ENCODE peak calls at places on chromosomes 2 and 18, in four cellular contexts. K is kidney epithelial cell, H is fibroblast of the aortic adventitia, O is HCT116. I is an unnamed sample.

GRCh38 chr2:214830794-214831346 is 21.4 kb upstream of the BARD1 start:
- DNase-seq in O (no peak), K (no peak), H (peak), I (no peak)

GRCh38 chr2:108587621-108588020 is 53.4 kb downstream of the LIMS1 start:
- DNase-seq in H (peak), K (no peak), O (no peak), I (no peak)

GRCh38 chr2:173574304-173574703 is 219.6 kb downstream of the CDCA7 start:
- DNase-seq in O (no peak), K (no peak), H (no peak), I (no peak)

GRCh38 chr2:11822746-11823411 is 76.4 kb downstream of the LPIN1 start:
- DNase-seq in H (no peak), K (no peak), O (no peak), I (no peak)

GRCh38 chr2:16109821-16110310 is 169.5 kb downstream of the MYCN start:
- DNase-seq in O (no peak), H (no peak), K (no peak), I (no peak)

GRCh38 chr2:28447943-28448737 is 47.7 kb upstream of the PLB1 start:
- DNase-seq in K (no peak), O (no peak), H (peak), I (no peak)

GRCh38 chr2:160319700-160320099 is 119.6 kb upstream of the ITGB6 start:
- DNase-seq in O (no peak), K (no peak), H (no peak), I (no peak)

GRCh38 chr2:195021704-195022513 is 635.1 kb upstream of the SLC39A10 start:
- DNase-seq in O (no peak), K (no peak), H (peak), I (no peak)

GRCh38 chr2:159202568-159203071 is 83.9 kb downstream of the WDSUB1 start:
- DNase-seq in K (peak), H (peak), O (no peak), I (no peak)

GRCh38 chr2:67576991-67577390 is 179.9 kb downstream of the ETAA1 start:
- DNase-seq in O (no peak), H (no peak), K (no peak), I (no peak)

GRCh38 chr18:63617049-63617995 is 26.7 kb downstream of the SERPINB4 start:
- DNase-seq in O (no peak), K (no peak), H (peak), I (no peak)

GRCh38 chr2:54523336-54523959 is 67.3 kb downstream of the SPTBN1 start:
- DNase-seq in K (no peak), O (no peak), H (no peak), I (no peak)

GRCh38 chr18:25229080-25229479 is 122.9 kb downstream of the ZNF521 start:
- DNase-seq in O (no peak), H (peak), K (no peak), I (no peak)

GRCh38 chr2:39301352-39301751 is 57.6 kb upstream of the CDKL4 start:
- DNase-seq in O (no peak), K (no peak), H (no peak), I (no peak)

GRCh38 chr2:30514134-30514860 is 67.3 kb downstream of the LCLAT1 start:
- DNase-seq in H (peak), K (no peak), O (no peak), I (no peak)

GRCh38 chr2:216539791-216540241 is 41.2 kb downstream of the RPL37A start:
- DNase-seq in K (peak), O (no peak), H (no peak), I (no peak)

GRCh38 chr2:233912799-233913423 is 4.3 kb upstream of the TRPM8 start:
- DNase-seq in H (peak), K (peak), O (no peak), I (peak)

GRCh38 chr18:74745658-74746403 is 148.2 kb downstream of the ZNF407 start:
- DNase-seq in K (peak), H (peak), O (peak), I (no peak)

GRCh38 chr2:239387811-239388210 is 13.0 kb downstream of the HDAC4 start:
- DNase-seq in K (no peak), H (no peak), O (no peak), I (no peak)

GRCh38 chr2:218895326-218895725 is 14.7 kb downstream of the WNT10A start:
- DNase-seq in H (no peak), K (no peak), O (no peak), I (no peak)

GRCh38 chr2:239307921-239308620 is 92.7 kb downstream of the HDAC4 start:
- DNase-seq in O (no peak), H (no peak), K (no peak), I (peak)

GRCh38 chr18:12968115-12968514 is 20.3 kb downstream of the SEH1L start:
- DNase-seq in O (no peak), K (no peak), H (no peak), I (no peak)

GRCh38 chr18:48452863-48453323 is 43.7 kb upstream of the ZBTB7C start:
- DNase-seq in H (peak), K (no peak), O (no peak), I (no peak)

GRCh38 chr18:23380001-23380550 is 73.0 kb upstream of the RIOK3 start:
- DNase-seq in K (peak), H (peak), O (no peak), I (no peak)

GRCh38 chr2:68730828-68731227 is 3.8 kb upstream of the ARHGAP25 start:
- DNase-seq in O (no peak), K (no peak), H (no peak), I (no peak)

GRCh38 chr18:37844209-37844970 is 278.8 kb upstream of the CELF4 start:
- DNase-seq in K (no peak), H (no peak), O (no peak), I (no peak)

GRCh38 chr2:232330068-232330999 is 48.2 kb upstream of the ALPP start:
- DNase-seq in H (no peak), K (no peak), O (no peak), I (no peak)

GRCh38 chr2:47539228-47539627 is 136.3 kb downstream of the MSH2 start:
- DNase-seq in K (no peak), H (no peak), O (no peak), I (no peak)
- TF ChIP-seq CTCF in K (peak), H (peak), O (no peak), I (peak)

DNA sequence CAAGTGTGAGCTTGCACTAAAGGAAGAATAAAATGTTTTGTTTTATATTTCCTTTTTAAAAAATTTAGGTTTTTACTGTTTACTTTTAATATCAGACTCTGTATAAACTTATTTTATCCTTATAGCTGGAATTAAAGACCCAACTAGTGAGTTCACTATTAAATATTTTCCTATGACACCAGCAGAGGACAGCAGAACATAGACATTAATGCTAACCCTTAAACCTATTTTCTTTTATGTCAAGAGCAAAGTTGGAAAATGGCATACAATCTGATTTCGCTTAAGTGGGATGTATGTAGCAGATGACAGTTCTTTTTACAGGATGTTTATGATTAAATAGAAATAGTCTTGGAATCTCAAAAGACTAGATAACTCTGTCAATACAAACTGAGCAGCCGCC is 188.2 kb upstream of the XIRP2 start:
- DNase-seq in H (peak), O (no peak), K (no peak), I (no peak)
- TF ChIP-seq CTCF in H (no peak), O (no peak), K (peak), I (peak)

GRCh38 chr2:97355887-97356286 is 233.8 kb downstream of the ANKRD36B start:
- DNase-seq in K (no peak), O (no peak), H (no peak), I (no peak)
- TF ChIP-seq CTCF in K (no peak), O (no peak), H (no peak), I (no peak)

GRCh38 chr2:237674731-237675276 is 47.4 kb downstream of the LRRFIP1 start:
- DNase-seq in K (peak), H (peak), O (no peak), I (no peak)
- TF ChIP-seq CTCF in K (no peak), H (no peak), O (no peak), I (peak)

DNA sequence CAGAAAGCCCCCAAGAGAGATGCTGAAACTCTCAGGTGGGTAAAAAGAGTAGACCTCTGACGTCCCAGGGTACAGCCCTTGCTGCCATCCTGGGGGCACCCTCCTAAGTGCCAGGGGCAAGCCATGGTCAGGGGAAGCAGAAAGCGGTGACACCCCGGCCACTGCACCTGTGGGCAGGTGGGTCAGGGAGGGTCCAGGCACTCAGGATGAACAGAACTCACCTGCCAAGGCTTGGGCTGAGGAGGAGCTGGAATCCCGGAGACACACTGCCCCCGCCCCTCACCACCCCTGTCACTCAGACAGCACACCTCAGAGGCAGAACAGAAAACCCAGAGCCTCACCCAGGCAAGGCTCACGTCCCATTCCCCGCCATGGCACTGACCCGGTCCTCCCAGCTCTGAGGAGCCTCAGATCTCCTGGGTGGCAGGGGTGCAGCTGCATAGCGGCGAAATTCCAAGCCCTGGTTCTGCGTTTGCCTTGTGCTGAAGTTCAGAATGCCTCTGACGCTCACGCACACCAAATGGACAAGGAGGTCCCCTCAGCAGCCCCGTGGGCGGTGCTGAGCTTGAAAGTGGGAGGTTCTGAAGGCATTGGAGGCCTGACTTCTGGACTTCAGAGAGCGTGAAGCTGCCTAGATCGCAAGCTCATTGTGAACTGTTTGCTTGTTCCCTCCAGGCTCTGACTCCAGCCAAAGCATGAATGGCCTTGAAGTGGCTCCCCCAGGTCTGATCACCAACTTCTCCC is 4.3 kb downstream of the GPR17 start:
- DNase-seq in K (no peak), O (no peak), H (no peak), I (no peak)
- TF ChIP-seq CTCF in K (no peak), O (no peak), H (no peak), I (peak)

DNA sequence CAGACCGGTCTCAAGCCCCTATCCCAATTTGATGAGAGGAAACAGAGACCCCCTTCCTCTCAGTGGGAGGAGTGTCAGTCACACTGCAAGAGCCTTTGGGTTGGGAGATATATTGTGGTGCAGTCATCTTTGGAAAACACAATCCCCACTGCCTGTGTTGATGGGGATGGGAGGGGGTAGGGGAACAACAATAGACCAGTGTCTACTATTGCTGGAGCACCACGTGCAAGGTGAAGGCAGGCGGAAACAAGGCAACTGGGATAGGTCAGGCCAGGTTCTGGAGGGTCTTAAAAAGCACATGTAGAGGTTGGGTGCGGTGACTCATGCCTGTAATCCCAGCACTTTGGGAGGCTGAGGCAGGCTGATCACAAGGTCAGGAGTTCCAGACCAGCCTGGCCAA is 127.9 kb downstream of the ZFP36L2 start:
- DNase-seq in O (no peak), H (no peak), K (no peak), I (no peak)
- TF ChIP-seq CTCF in O (no peak), H (no peak), K (no peak), I (no peak)